ENCODE peak calls at places on chromosomes 6 and 20, in six cellular contexts. One of them, this sample, is unnamed.
A peak's percentile ranks its signal among the peaks of the same experiment; 100 is the strongest.

GRCh38 chr6:168570211-168570610 is 129.2 kb downstream of the SMOC2 start:
- DNase-seq in adrenal gland: no peak
- DNase-seq in psoas muscle: no peak
- DNase-seq in tibial artery: no peak
- DNase-seq in ovary: no peak
- DNase-seq in IMR-90: no peak
- DNase-seq in this sample: no peak

GRCh38 chr6:39218868-39219567 is 10.3 kb downstream of the KCNK5 start:
- DNase-seq in adrenal gland: no peak
- DNase-seq in psoas muscle: no peak
- DNase-seq in tibial artery: no peak
- DNase-seq in ovary: no peak
- DNase-seq in IMR-90: no peak
- DNase-seq in this sample: no peak

GRCh38 chr20:59807909-59808728 is 125.3 kb downstream of the SYCP2 start:
- DNase-seq in adrenal gland: no peak
- DNase-seq in psoas muscle: no peak
- DNase-seq in tibial artery: peak; percentile 59
- DNase-seq in ovary: no peak
- DNase-seq in IMR-90: no peak
- DNase-seq in this sample: no peak

GRCh38 chr20:10414982-10415650 is 18.9 kb downstream of the MKKS start:
- DNase-seq in adrenal gland: no peak
- DNase-seq in psoas muscle: no peak
- DNase-seq in tibial artery: no peak
- DNase-seq in ovary: no peak
- DNase-seq in IMR-90: no peak
- DNase-seq in this sample: no peak

GRCh38 chr6:29653452-29654038 is 3.3 kb upstream of the MOG start:
- DNase-seq in adrenal gland: peak; percentile 56
- DNase-seq in psoas muscle: no peak
- DNase-seq in tibial artery: no peak
- DNase-seq in ovary: no peak
- DNase-seq in IMR-90: peak; percentile 80
- DNase-seq in this sample: peak; percentile 30

GRCh38 chr6:107801195-107801594 is 22.9 kb downstream of the SCML4 start:
- DNase-seq in adrenal gland: no peak
- DNase-seq in psoas muscle: no peak
- DNase-seq in tibial artery: no peak
- DNase-seq in ovary: no peak
- DNase-seq in IMR-90: no peak
- DNase-seq in this sample: no peak

GRCh38 chr6:19210849-19211590 is 626.1 kb upstream of the ID4 start:
- DNase-seq in adrenal gland: no peak
- DNase-seq in psoas muscle: no peak
- DNase-seq in tibial artery: no peak
- DNase-seq in ovary: no peak
- DNase-seq in IMR-90: no peak
- DNase-seq in this sample: no peak

GRCh38 chr20:10006461-10006860 is 28.3 kb upstream of the ANKEF1 start:
- DNase-seq in adrenal gland: no peak
- DNase-seq in psoas muscle: no peak
- DNase-seq in tibial artery: no peak
- DNase-seq in ovary: no peak
- DNase-seq in IMR-90: no peak
- DNase-seq in this sample: no peak

GRCh38 chr6:87534377-87535047 is 55.3 kb downstream of the RARS2 start:
- DNase-seq in adrenal gland: no peak
- DNase-seq in psoas muscle: no peak
- DNase-seq in tibial artery: no peak
- DNase-seq in ovary: no peak
- DNase-seq in IMR-90: no peak
- DNase-seq in this sample: no peak

GRCh38 chr6:121399971-121400370 is 35.5 kb upstream of the GJA1 start:
- DNase-seq in adrenal gland: no peak
- DNase-seq in psoas muscle: no peak
- DNase-seq in tibial artery: no peak
- DNase-seq in ovary: no peak
- DNase-seq in IMR-90: no peak
- DNase-seq in this sample: no peak

GRCh38 chr20:49846206-49846807 is 33.7 kb downstream of the SLC9A8 start:
- DNase-seq in adrenal gland: peak; percentile 56
- DNase-seq in psoas muscle: no peak
- DNase-seq in tibial artery: no peak
- DNase-seq in ovary: no peak
- DNase-seq in IMR-90: peak; percentile 58
- DNase-seq in this sample: peak; percentile 81

GRCh38 chr6:70841115-70841514 is 115.7 kb downstream of the B3GAT2 start:
- DNase-seq in adrenal gland: no peak
- DNase-seq in psoas muscle: no peak
- DNase-seq in tibial artery: no peak
- DNase-seq in ovary: no peak
- DNase-seq in IMR-90: no peak
- DNase-seq in this sample: no peak

GRCh38 chr6:159807150-159807859 is 7.2 kb downstream of the PNLDC1 start:
- DNase-seq in adrenal gland: no peak
- DNase-seq in psoas muscle: no peak
- DNase-seq in tibial artery: no peak
- DNase-seq in ovary: no peak
- DNase-seq in IMR-90: no peak
- DNase-seq in this sample: no peak

GRCh38 chr6:42978487-42978792 is 541 bp downstream of the PEX6 start:
- DNase-seq in adrenal gland: peak; percentile 83
- DNase-seq in psoas muscle: peak; percentile 69
- DNase-seq in tibial artery: no peak
- DNase-seq in ovary: peak; percentile 51
- DNase-seq in IMR-90: no peak
- DNase-seq in this sample: no peak

GRCh38 chr6:34028691-34029360 is 117.1 kb downstream of the GRM4 start:
- DNase-seq in adrenal gland: no peak
- DNase-seq in psoas muscle: no peak
- DNase-seq in tibial artery: no peak
- DNase-seq in ovary: no peak
- DNase-seq in IMR-90: no peak
- DNase-seq in this sample: no peak
- H3K27me3 ChIP-seq in adrenal gland: no peaks in the 10 kb centered on the region
- H3K27me3 ChIP-seq in psoas muscle: no peaks in the 10 kb centered on the region
- H3K27me3 ChIP-seq in tibial artery: peaks cover 60% of the 10 kb centered on the region
- H3K27me3 ChIP-seq in ovary: no peaks in the 10 kb centered on the region
- H3K27me3 ChIP-seq in IMR-90: peaks cover 44% of the 10 kb centered on the region
- H3K27me3 ChIP-seq in this sample: no peaks in the 10 kb centered on the region

GRCh38 chr20:39800111-39800510 is 838.0 kb downstream of the DHX35 start:
- DNase-seq in adrenal gland: no peak
- DNase-seq in psoas muscle: no peak
- DNase-seq in tibial artery: no peak
- DNase-seq in ovary: no peak
- DNase-seq in IMR-90: peak; percentile 52
- DNase-seq in this sample: no peak
- H3K27me3 ChIP-seq in adrenal gland: no peaks in the 10 kb centered on the region
- H3K27me3 ChIP-seq in psoas muscle: no peaks in the 10 kb centered on the region
- H3K27me3 ChIP-seq in tibial artery: no peaks in the 10 kb centered on the region
- H3K27me3 ChIP-seq in ovary: no peaks in the 10 kb centered on the region
- H3K27me3 ChIP-seq in IMR-90: no peaks in the 10 kb centered on the region
- H3K27me3 ChIP-seq in this sample: no peaks in the 10 kb centered on the region

DNA sequence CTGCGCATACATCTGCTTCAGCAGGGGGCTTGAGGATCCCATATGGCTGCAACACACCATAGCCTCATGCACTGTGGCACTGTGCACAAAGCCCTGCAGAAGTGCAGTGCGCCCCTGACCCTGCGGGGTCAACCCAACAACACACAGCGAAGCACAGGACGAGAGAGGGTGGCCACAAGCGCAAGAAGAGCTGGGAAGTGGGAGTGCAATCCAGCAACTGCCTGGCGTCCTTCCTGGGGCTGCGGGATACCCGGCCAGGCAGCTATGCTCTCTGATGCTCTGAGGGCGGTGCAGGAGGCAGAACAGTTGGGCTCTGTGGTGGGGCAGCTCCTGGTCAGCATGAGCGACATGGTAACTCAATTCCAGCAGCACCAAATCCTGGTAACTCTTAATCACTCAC is 5.6 kb upstream of the ACSS1 start:
- DNase-seq in adrenal gland: peak; percentile 3
- DNase-seq in psoas muscle: no peak
- DNase-seq in tibial artery: no peak
- DNase-seq in ovary: no peak
- DNase-seq in IMR-90: no peak
- DNase-seq in this sample: no peak
- H3K27me3 ChIP-seq in adrenal gland: no peaks in the 10 kb centered on the region
- H3K27me3 ChIP-seq in psoas muscle: no peaks in the 10 kb centered on the region
- H3K27me3 ChIP-seq in tibial artery: peaks cover 18% of the 10 kb centered on the region
- H3K27me3 ChIP-seq in ovary: no peaks in the 10 kb centered on the region
- H3K27me3 ChIP-seq in IMR-90: peaks cover 71% of the 10 kb centered on the region
- H3K27me3 ChIP-seq in this sample: no peaks in the 10 kb centered on the region

DNA sequence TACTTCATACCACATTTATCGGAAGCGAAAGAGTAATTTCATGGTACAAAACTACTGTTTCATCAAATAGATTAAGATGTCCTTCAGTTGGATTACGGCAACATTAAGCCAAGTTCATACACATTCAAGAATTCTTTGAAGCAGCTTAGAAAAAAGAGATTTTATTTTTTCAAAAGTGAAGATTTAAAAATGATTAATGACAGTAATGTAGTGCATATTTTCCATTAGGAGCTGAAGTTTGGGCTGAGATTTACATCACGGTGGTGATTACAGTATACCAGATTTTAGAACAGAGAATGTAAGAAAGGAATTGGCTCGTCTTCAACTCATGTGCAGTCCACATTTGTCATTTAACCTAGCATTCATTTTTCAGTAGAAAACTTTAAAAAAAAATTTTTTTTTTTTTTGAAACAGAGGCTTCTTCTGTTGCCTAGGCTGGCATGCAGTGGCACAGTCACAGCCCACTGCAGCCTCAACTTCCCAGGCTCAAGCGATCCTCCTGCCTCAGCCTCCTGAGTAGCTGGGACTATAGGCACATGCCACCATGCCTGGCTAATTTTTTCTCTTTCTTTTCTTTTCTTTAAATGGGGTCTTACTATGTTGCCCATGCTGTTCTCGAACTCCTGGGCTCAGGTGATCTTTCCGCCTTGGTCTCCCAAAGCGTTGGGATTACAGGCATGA is 1.9 kb downstream of the SYNJ2 start:
- DNase-seq in adrenal gland: no peak
- DNase-seq in psoas muscle: no peak
- DNase-seq in tibial artery: peak; percentile 28
- DNase-seq in ovary: no peak
- DNase-seq in IMR-90: peak; percentile 36
- DNase-seq in this sample: no peak
- H3K27me3 ChIP-seq in adrenal gland: no peaks in the 10 kb centered on the region
- H3K27me3 ChIP-seq in psoas muscle: no peaks in the 10 kb centered on the region
- H3K27me3 ChIP-seq in tibial artery: no peaks in the 10 kb centered on the region
- H3K27me3 ChIP-seq in ovary: no peaks in the 10 kb centered on the region
- H3K27me3 ChIP-seq in IMR-90: no peaks in the 10 kb centered on the region
- H3K27me3 ChIP-seq in this sample: peaks cover 8% of the 10 kb centered on the region

GRCh38 chr20:62470003-62470402 is 5.8 kb downstream of the GATA5 start:
- DNase-seq in adrenal gland: no peak
- DNase-seq in psoas muscle: no peak
- DNase-seq in tibial artery: no peak
- DNase-seq in ovary: no peak
- DNase-seq in IMR-90: no peak
- DNase-seq in this sample: no peak
- H3K27me3 ChIP-seq in adrenal gland: no peaks in the 10 kb centered on the region
- H3K27me3 ChIP-seq in psoas muscle: peaks cover 54% of the 10 kb centered on the region
- H3K27me3 ChIP-seq in tibial artery: peaks cover 94% of the 10 kb centered on the region
- H3K27me3 ChIP-seq in ovary: peaks cover 10% of the 10 kb centered on the region
- H3K27me3 ChIP-seq in IMR-90: peaks cover 69% of the 10 kb centered on the region
- H3K27me3 ChIP-seq in this sample: peaks cover 96% of the 10 kb centered on the region

This sample was measured in tibial nerve.